ENCODE peak calls at places on chromosomes 2 and 18, in four cellular contexts. B, E, P and L are unnamed samples. For H3K36me3, the result is how much of the 10 kb centered on the place peaks cover.

GRCh38 chr2:70686577-70687460 is 81.2 kb downstream of the ADD2 start:
- DNase-seq in E (no peak), P (peak), B (peak), L (no peak)

GRCh38 chr2:109217362-109218086 is 88.5 kb downstream of the SH3RF3 start:
- DNase-seq in E (no peak), P (peak), B (no peak), L (no peak)

GRCh38 chr2:189142893-189143759 is 36.4 kb downstream of the COL5A2 start:
- DNase-seq in E (no peak), P (peak), B (peak), L (no peak)

GRCh38 chr18:31041346-31042067 is 1.0 kb downstream of the DSC3 start:
- DNase-seq in B (no peak), E (no peak), P (peak), L (no peak)

GRCh38 chr2:194135463-194135862 is 1521.6 kb upstream of the SLC39A10 start:
- DNase-seq in E (no peak), P (no peak), B (no peak), L (no peak)

GRCh38 chr2:38394903-38395341 is 17.8 kb upstream of the ATL2 start:
- DNase-seq in P (peak), E (no peak), B (peak), L (peak)

GRCh38 chr18:52237551-52237950 is 102.4 kb upstream of the DCC start:
- DNase-seq in P (peak), E (no peak), B (no peak), L (peak)

GRCh38 chr2:45233301-45233700 is 224.0 kb upstream of the SIX2 start:
- DNase-seq in P (no peak), E (no peak), B (no peak), L (no peak)

GRCh38 chr18:57210101-57210661 is 63.3 kb downstream of the BOD1L2 start:
- DNase-seq in B (peak), P (peak), E (no peak), L (peak)

GRCh38 chr2:157247068-157247407 is 10.5 kb upstream of the GALNT5 start:
- DNase-seq in E (no peak), B (no peak), P (no peak), L (no peak)
- H3K36me3 ChIP-seq in E (under half), B (under half), P (under half), L (under half)

GRCh38 chr2:215423928-215424540 is 11.8 kb downstream of the FN1 start:
- DNase-seq in B (no peak), P (no peak), E (no peak), L (no peak)
- H3K4me3 ChIP-seq in B (no peak), P (no peak), E (no peak), L (no peak)

GRCh38 chr2:169877406-169877805 is 50.2 kb downstream of the UBR3 start:
- DNase-seq in E (no peak), B (peak), P (no peak), L (no peak)
- TF ChIP-seq CTCF in E (peak), B (no peak), P (peak), L (peak)

DNA sequence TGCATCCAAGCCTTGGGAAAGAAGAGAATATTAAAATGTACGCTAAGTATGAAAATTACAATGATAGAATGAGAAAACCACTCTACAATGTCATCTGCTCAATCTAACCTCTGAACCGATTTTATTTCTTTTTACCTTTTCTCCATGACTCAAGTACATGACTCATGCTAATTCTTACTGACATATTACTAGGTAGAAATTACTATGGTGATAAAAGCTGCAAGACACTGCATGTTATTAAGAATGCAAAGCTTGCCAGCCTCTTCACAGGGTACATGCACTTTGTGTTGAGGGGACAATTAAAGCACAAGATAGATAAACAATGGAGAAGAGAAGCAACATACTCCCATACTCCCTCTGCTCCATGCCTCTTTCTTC is 20.7 kb downstream of the SFT2D3 start:
- DNase-seq in P (peak), E (no peak), B (no peak), L (no peak)
- H3K36me3 ChIP-seq in P (under half), E (under half), B (under half), L (under half)

GRCh38 chr18:62399306-62399705 is 74.2 kb downstream of the TNFRSF11A start:
- DNase-seq in P (no peak), B (no peak), E (no peak), L (no peak)
- H3K4me3 ChIP-seq in P (no peak), B (no peak), E (no peak), L (no peak)

GRCh38 chr2:202278036-202278760 is 12.6 kb downstream of the NOP58 start:
- DNase-seq in E (no peak), B (no peak), P (peak), L (no peak)

DNA sequence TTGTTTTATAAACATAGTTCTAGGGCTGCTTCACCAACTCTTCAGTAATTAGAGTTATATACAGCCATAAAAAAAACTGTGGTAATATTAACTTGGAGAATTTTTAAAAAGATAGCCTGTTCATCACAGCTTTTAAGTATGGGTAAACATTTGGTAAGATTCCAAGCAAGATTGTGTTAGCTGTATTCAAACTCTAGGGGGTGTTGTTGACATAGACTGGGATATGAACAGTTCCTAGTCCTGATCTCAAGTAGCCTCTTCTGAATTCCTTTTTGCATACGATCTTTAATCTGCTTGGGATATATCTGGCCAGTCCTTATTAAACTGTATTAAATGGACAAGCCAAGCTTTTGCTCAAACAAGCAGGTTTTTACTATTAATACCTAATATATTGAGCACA is 13.4 kb downstream of the NOP58 start:
- DNase-seq in P (peak), E (no peak), B (no peak), L (no peak)
- TF ChIP-seq CTCF in P (peak), E (peak), B (peak), L (peak)

GRCh38 chr2:27667439-27667838 is 3.8 kb downstream of the SLC4A1AP start:
- DNase-seq in B (no peak), E (no peak), P (no peak), L (no peak)

GRCh38 chr2:27671235-27671634 is 7.5 kb downstream of the SLC4A1AP start:
- DNase-seq in E (no peak), P (no peak), B (no peak), L (no peak)

GRCh38 chr2:27672723-27673486 is 9.2 kb downstream of the SLC4A1AP start:
- DNase-seq in B (no peak), P (no peak), E (no peak), L (no peak)
- H3K36me3 ChIP-seq in B (under half), P (under half), E (under half), L (under half)

GRCh38 chr2:64021578-64021977 is 2.4 kb upstream of the VPS54 start:
- DNase-seq in E (no peak), P (no peak), B (no peak), L (no peak)

GRCh38 chr2:64024259-64024949 is 5.2 kb upstream of the VPS54 start:
- DNase-seq in E (no peak), B (no peak), P (no peak), L (no peak)

GRCh38 chr2:64019975-64020281 is 700 bp upstream of the VPS54 start:
- DNase-seq in E (no peak), P (peak), B (no peak), L (no peak)

GRCh38 chr2:64023485-64024258 is 4.4 kb upstream of the VPS54 start:
- DNase-seq in P (no peak), B (no peak), E (no peak), L (no peak)

DNA sequence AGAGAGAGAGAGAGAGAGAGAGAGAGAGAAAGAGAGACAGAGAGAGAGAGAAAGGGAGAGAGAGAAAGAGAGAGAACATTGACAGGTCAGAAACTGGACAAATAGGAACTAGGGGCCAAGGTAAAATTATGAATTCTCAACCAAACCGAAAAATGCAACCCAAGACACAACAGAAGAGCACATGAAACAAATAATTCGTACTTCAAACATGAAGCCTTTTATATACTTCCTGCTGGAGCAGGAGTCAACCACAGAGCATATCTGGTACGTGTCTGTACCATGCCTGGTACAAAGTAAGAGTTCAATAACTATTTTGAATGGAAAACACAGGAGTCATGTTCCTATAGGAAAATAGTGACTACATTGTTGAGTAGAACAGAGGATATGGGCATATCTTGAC is 6.5 kb upstream of the VPS54 start:
- DNase-seq in B (no peak), E (no peak), P (no peak), L (no peak)
- H3K4me3 ChIP-seq in B (no peak), E (no peak), P (no peak), L (no peak)

GRCh38 chr18:24014062-24014985 is at the start of gene TTC39C:
- DNase-seq in B (peak), P (peak), E (peak), L (no peak)
- TF ChIP-seq CTCF in B (no peak), P (no peak), E (no peak), L (no peak)